ENCODE peak calls at places on chromosomes 4 and X, in eight cellular contexts. Z, V, K, P, S, J, X and L are unnamed samples. For H3K9me3, the result is how much of the 10 kb centered on the place peaks cover.

GRCh38 chrX:33434256-33435092 is 223.1 kb upstream of the DMD start:
- DNase-seq in Z (peak), V (peak), K (no peak), P (peak), S (peak), J (peak), X (peak), L (peak)

GRCh38 chr4:153947998-153948397 is 159.1 kb upstream of the SFRP2 start:
- DNase-seq in Z (no peak), V (no peak), K (no peak), P (no peak), S (no peak), J (no peak), X (no peak), L (no peak)

GRCh38 chr4:79611026-79611425 is 203.0 kb upstream of the GK2 start:
- DNase-seq in Z (no peak), V (no peak), K (no peak), P (no peak), S (no peak), J (no peak), X (no peak), L (no peak)

GRCh38 chr4:81919238-81919637 is 447.5 kb upstream of the RASGEF1B start:
- DNase-seq in Z (no peak), V (peak), K (no peak), P (peak), S (no peak), J (no peak), X (no peak), L (no peak)

GRCh38 chrX:129769467-129770154 is 10.1 kb upstream of the SASH3 start:
- DNase-seq in Z (no peak), V (no peak), K (peak), P (no peak), S (no peak), J (peak), X (no peak), L (no peak)

GRCh38 chr4:4259484-4260100 is 11.6 kb upstream of the TMEM128 start:
- DNase-seq in Z (no peak), V (no peak), K (no peak), P (no peak), S (no peak), J (no peak), X (no peak), L (no peak)

GRCh38 chrX:30653415-30654131 is at the start of gene GK:
- DNase-seq in Z (no peak), V (peak), K (peak), P (peak), S (no peak), J (peak), X (peak), L (no peak)

GRCh38 chrX:96611619-96612362 is 72.9 kb upstream of the DIAPH2 start:
- DNase-seq in Z (no peak), V (no peak), K (no peak), P (peak), S (no peak), J (no peak), X (no peak), L (no peak)

DNA sequence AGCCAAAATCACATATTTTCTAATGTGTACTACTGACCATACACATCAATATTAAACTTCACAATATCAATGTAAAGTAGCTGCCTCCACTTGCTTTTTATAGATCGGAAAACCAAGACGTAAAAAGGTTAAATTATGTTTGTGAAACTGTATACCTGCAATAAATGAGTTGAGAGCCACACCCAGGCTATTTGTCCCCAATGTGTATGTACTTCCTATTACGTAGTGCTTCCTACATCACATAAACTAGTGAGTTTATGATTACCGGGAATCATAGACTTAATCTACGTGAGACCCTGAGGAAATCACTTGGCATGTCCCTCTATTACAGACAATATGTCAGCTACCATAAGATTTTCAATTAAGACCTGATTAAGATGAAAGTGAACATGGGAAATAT is 903.4 kb downstream of the RAB28 start:
- DNase-seq in Z (no peak), V (no peak), K (no peak), P (no peak), S (no peak), J (no peak), X (no peak), L (no peak)
- TF ChIP-seq POLR2AphosphoS5 in Z (no peak), V (no peak), K (no peak), P (no peak), S (no peak), J (no peak), X (no peak), L (no peak)

GRCh38 chr4:137039369-137039768 is 492.9 kb downstream of the PCDH18 start:
- DNase-seq in Z (no peak), V (no peak), K (no peak), P (no peak), S (no peak), J (no peak), X (no peak), L (no peak)

DNA sequence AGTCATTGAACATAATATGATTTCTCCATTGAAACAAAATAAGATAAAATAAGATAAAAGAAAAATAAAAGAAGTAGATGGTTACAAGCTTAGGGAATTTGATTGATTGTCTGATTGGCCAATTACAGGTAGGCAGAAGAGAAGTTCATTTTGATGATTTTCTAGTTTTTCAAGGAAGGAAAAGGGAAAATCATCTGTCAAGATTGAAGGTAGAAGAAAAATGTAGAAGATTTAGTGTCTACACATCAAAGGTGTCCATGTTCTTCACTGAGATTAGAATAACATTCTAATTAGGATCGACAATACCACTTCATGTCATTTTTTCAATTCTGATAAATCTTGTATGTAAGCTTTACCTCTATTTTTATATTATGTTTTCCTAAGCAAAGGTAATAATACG is 489.1 kb downstream of the PCDH18 start:
- DNase-seq in Z (no peak), V (no peak), K (no peak), P (no peak), S (no peak), J (no peak), X (no peak), L (no peak)
- H3K9me3 ChIP-seq in Z (under half), V (under half), K (under half), P (under half), S (under half), J (under half), X (under half), L (under half)

GRCh38 chr4:168318266-168318895 is at the start of gene DDX60:
- DNase-seq in Z (no peak), V (peak), K (peak), P (peak), S (peak), J (peak), X (peak), L (peak)
- TF ChIP-seq POLR2AphosphoS5 in Z (no peak), V (peak), K (peak), P (no peak), S (peak), J (peak), X (peak), L (no peak)

GRCh38 chrX:145843196-145843595 is 25.6 kb downstream of the SLITRK2 start:
- DNase-seq in Z (no peak), V (no peak), K (no peak), P (no peak), S (no peak), J (no peak), X (no peak), L (no peak)
- H3K9me3 ChIP-seq in Z (under half), V (under half), K (under half), P (under half), S (under half), J (under half), X (under half), L (under half)

DNA sequence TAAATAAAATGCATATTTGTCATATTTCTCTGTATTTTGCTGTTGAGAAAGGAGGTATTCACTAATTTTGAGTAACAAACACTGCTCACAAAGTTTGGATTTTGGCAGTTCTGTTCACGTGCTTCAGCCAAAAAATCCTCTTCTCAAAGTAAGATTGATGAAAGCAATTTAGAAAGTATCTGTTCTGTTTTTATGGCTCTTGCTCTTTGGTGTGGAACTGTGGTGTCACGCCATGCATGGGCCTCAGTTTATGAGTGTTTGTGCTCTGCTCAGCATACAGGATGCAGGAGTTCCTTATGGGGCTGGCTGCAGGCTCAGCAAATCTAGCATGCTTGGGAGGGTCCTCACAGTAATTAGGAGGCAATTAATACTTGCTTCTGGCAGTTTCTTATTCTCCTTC is 3.3 kb downstream of the HTT start:
- DNase-seq in Z (no peak), V (no peak), K (peak), P (no peak), S (no peak), J (no peak), X (no peak), L (no peak)
- TF ChIP-seq POLR2AphosphoS5 in Z (no peak), V (no peak), K (peak), P (no peak), S (no peak), J (no peak), X (no peak), L (no peak)

DNA sequence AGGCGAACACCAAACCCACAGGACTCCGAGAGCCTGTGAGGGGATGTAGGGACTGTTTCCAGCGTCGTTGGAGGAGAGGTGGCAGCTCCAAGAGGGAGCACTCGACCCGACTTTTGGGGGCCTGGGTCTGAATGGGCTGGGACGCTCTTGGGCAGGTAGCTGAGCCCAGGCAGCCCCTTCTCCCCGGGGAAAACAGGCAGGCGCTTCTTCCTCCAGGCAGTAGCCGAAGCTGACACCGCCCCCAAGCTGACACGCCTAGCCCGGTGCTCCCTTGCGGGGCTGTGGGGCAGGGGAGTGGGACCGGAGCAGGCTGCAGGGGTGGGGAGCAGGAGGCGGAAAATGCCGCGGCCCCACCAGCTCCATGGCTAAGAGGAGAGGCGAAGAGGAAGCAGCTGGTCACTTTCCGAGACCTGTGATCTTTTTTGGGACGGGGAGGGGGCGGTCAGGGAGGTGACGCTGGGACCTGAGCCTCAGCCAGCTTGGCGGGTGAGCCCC is 4.2 kb downstream of the NKX1-1 start:
- DNase-seq in Z (no peak), V (no peak), K (peak), P (peak), S (no peak), J (no peak), X (peak), L (no peak)
- H3K9me3 ChIP-seq in Z (under half), V (under half), K (half or more), P (under half), S (under half), J (under half), X (under half), L (under half)

GRCh38 chrX:20124964-20125363 is 8.3 kb upstream of the MAP7D2 start:
- DNase-seq in Z (no peak), V (no peak), K (no peak), P (no peak), S (no peak), J (no peak), X (no peak), L (no peak)
- TF ChIP-seq POLR2AphosphoS5 in Z (no peak), V (no peak), K (no peak), P (no peak), S (peak), J (no peak), X (no peak), L (no peak)

DNA sequence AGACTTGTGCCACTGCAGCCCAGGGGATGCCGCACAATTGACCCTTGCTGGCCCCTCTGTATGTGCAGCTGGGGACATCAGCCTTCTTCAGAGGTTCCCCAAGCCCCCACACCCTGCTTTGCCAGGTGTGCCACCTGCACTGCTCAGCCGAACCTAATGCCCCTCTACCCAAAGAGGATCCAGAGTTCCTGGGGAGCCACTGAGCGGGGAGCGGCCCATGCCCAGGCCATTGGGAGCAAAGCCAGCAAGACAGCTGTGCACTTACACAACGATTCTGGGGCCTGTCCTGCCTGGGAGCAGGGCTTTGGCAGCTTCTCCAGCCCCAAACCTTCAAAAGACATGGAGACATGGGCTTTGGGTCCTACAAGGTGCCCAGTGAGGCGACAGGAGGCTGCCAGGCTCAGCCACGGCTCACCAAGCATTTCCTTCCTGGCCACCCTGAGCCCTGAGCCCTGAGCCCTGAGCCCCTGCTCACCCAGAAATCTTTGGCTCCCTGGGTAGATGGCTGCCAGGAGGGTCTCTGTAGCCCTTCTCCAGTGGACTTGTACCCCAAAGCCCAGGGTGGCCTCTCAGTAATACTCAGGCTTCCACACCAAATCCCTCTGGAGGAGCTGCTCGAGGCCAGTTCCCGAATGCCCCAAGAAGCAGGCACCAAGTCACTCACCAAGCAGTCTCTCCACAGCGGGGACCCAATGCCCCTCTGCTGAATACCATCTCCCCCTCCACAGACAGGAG is 13.0 kb downstream of the PNMA6E start:
- DNase-seq in Z (no peak), V (no peak), K (peak), P (no peak), S (no peak), J (no peak), X (no peak), L (no peak)
- H3K9me3 ChIP-seq in Z (under half), V (under half), K (under half), P (under half), S (under half), J (under half), X (under half), L (under half)